ENCODE peak calls at places on chromosomes 6 and 20, in eight cellular contexts. One of them, this sample, is unnamed.

GRCh38 chr6:24930386-24930785 is 5.4 kb downstream of the RIPOR2 start:
- DNase-seq in GM12878: no peak
- DNase-seq in GM13977: no peak
- DNase-seq in cardiac fibroblast: peak
- DNase-seq in PC-9: no peak
- DNase-seq in BE2C: no peak
- DNase-seq in right lobe of liver: no peak
- DNase-seq in lung: no peak
- DNase-seq in this sample: no peak

GRCh38 chr20:52432740-52433139 is 241.2 kb upstream of the ZFP64 start:
- DNase-seq in GM12878: no peak
- DNase-seq in PC-9: no peak
- DNase-seq in cardiac fibroblast: peak
- DNase-seq in BE2C: no peak
- DNase-seq in right lobe of liver: no peak
- DNase-seq in lung: no peak
- DNase-seq in GM13977: no peak
- DNase-seq in this sample: no peak

GRCh38 chr20:10733122-10733521 is 59.3 kb upstream of the JAG1 start:
- DNase-seq in BE2C: no peak
- DNase-seq in lung: no peak
- DNase-seq in right lobe of liver: no peak
- DNase-seq in GM13977: no peak
- DNase-seq in GM12878: no peak
- DNase-seq in cardiac fibroblast: no peak
- DNase-seq in PC-9: no peak
- DNase-seq in this sample: no peak

GRCh38 chr20:58888521-58889333 is 36.2 kb downstream of the GNAS start:
- DNase-seq in GM12878: no peak
- DNase-seq in PC-9: peak
- DNase-seq in right lobe of liver: peak
- DNase-seq in cardiac fibroblast: peak
- DNase-seq in GM13977: peak
- DNase-seq in lung: peak
- DNase-seq in BE2C: peak
- DNase-seq in this sample: peak

GRCh38 chr20:38635721-38636285 is 34.2 kb downstream of the ARHGAP40 start:
- DNase-seq in GM13977: no peak
- DNase-seq in PC-9: peak
- DNase-seq in cardiac fibroblast: peak
- DNase-seq in right lobe of liver: no peak
- DNase-seq in BE2C: no peak
- DNase-seq in GM12878: no peak
- DNase-seq in lung: no peak
- DNase-seq in this sample: no peak

GRCh38 chr6:166830185-166830890 is 126.0 kb downstream of the RNASET2 start:
- DNase-seq in BE2C: no peak
- DNase-seq in PC-9: no peak
- DNase-seq in GM12878: peak
- DNase-seq in GM13977: peak
- DNase-seq in cardiac fibroblast: no peak
- DNase-seq in lung: no peak
- DNase-seq in right lobe of liver: no peak
- DNase-seq in this sample: peak

GRCh38 chr6:55825402-55826051 is 49.9 kb downstream of the BMP5 start:
- DNase-seq in GM12878: no peak
- DNase-seq in right lobe of liver: no peak
- DNase-seq in PC-9: no peak
- DNase-seq in GM13977: no peak
- DNase-seq in BE2C: no peak
- DNase-seq in cardiac fibroblast: peak
- DNase-seq in lung: no peak
- DNase-seq in this sample: no peak

GRCh38 chr6:82917346-82918064 is 148.1 kb downstream of the UBE3D start:
- DNase-seq in GM13977: no peak
- DNase-seq in cardiac fibroblast: peak
- DNase-seq in GM12878: no peak
- DNase-seq in right lobe of liver: no peak
- DNase-seq in PC-9: peak
- DNase-seq in lung: no peak
- DNase-seq in BE2C: no peak
- DNase-seq in this sample: no peak

GRCh38 chr6:163759542-163759941 is 345.0 kb downstream of the QKI start:
- DNase-seq in right lobe of liver: no peak
- DNase-seq in lung: no peak
- DNase-seq in GM12878: no peak
- DNase-seq in cardiac fibroblast: no peak
- DNase-seq in BE2C: no peak
- DNase-seq in PC-9: no peak
- DNase-seq in GM13977: no peak
- DNase-seq in this sample: no peak

GRCh38 chr6:111757342-111757741 is 115.9 kb downstream of the FYN start:
- DNase-seq in PC-9: peak
- DNase-seq in BE2C: no peak
- DNase-seq in cardiac fibroblast: peak
- DNase-seq in GM12878: no peak
- DNase-seq in GM13977: no peak
- DNase-seq in right lobe of liver: no peak
- DNase-seq in lung: no peak
- DNase-seq in this sample: no peak

GRCh38 chr20:45115829-45116228 is 855 bp upstream of the WFDC5 start:
- DNase-seq in cardiac fibroblast: no peak
- DNase-seq in right lobe of liver: no peak
- DNase-seq in PC-9: no peak
- DNase-seq in GM12878: no peak
- DNase-seq in BE2C: no peak
- DNase-seq in lung: no peak
- DNase-seq in GM13977: no peak
- DNase-seq in this sample: peak

GRCh38 chr20:45119556-45120266 is 4.6 kb downstream of the WFDC12 start:
- DNase-seq in lung: no peak
- DNase-seq in GM13977: no peak
- DNase-seq in right lobe of liver: no peak
- DNase-seq in PC-9: no peak
- DNase-seq in GM12878: no peak
- DNase-seq in cardiac fibroblast: no peak
- DNase-seq in BE2C: no peak
- DNase-seq in this sample: no peak

GRCh38 chr20:45115386-45115774 is 406 bp upstream of the WFDC5 start:
- DNase-seq in GM13977: no peak
- DNase-seq in lung: peak
- DNase-seq in BE2C: no peak
- DNase-seq in cardiac fibroblast: no peak
- DNase-seq in PC-9: no peak
- DNase-seq in GM12878: no peak
- DNase-seq in right lobe of liver: no peak
- DNase-seq in this sample: no peak

GRCh38 chr20:45117581-45117980 is 2.6 kb upstream of the WFDC5 start:
- DNase-seq in lung: peak
- DNase-seq in cardiac fibroblast: no peak
- DNase-seq in right lobe of liver: no peak
- DNase-seq in GM13977: no peak
- DNase-seq in GM12878: no peak
- DNase-seq in BE2C: no peak
- DNase-seq in PC-9: no peak
- DNase-seq in this sample: no peak

GRCh38 chr20:45118028-45118427 is 3.1 kb upstream of the WFDC5 start:
- DNase-seq in BE2C: no peak
- DNase-seq in GM12878: no peak
- DNase-seq in cardiac fibroblast: no peak
- DNase-seq in GM13977: no peak
- DNase-seq in right lobe of liver: no peak
- DNase-seq in PC-9: no peak
- DNase-seq in lung: no peak
- DNase-seq in this sample: no peak
- TF ChIP-seq CTCF in BE2C: no peak
- TF ChIP-seq CTCF in GM12878: no peak
- TF ChIP-seq CTCF in cardiac fibroblast: peak
- TF ChIP-seq CTCF in GM13977: no peak
- TF ChIP-seq CTCF in right lobe of liver: no peak
- TF ChIP-seq CTCF in PC-9: peak
- TF ChIP-seq CTCF in lung: no peak
- TF ChIP-seq CTCF in this sample: no peak

DNA sequence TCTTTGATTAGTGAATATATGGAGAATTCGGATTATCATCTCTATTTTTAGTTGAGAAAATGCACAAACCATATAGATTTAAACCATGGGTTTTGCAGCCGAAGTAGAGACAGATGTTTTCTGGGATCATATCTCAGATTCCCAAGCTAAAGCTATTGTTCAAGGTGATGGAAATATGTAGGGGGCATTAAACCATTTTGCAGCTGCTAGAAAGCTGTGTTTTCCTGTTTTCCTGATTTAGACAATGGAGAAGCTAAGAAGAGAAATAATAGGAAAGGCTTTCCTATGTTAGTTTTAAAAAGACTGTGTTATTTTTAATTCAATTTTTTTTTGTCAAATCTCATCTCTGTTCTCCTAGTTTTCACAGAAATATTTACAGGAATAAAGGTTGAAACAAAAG is 6.2 kb downstream of the CD93 start:
- DNase-seq in PC-9: no peak
- DNase-seq in cardiac fibroblast: no peak
- DNase-seq in GM13977: no peak
- DNase-seq in GM12878: no peak
- DNase-seq in right lobe of liver: no peak
- DNase-seq in BE2C: no peak
- DNase-seq in lung: no peak
- DNase-seq in this sample: no peak
- TF ChIP-seq CTCF in PC-9: no peak
- TF ChIP-seq CTCF in cardiac fibroblast: no peak
- TF ChIP-seq CTCF in GM13977: no peak
- TF ChIP-seq CTCF in GM12878: no peak
- TF ChIP-seq CTCF in right lobe of liver: no peak
- TF ChIP-seq CTCF in BE2C: no peak
- TF ChIP-seq CTCF in lung: no peak
- TF ChIP-seq CTCF in this sample: no peak

GRCh38 chr6:141202641-141203040 is 930.1 kb upstream of the GJE1 start:
- DNase-seq in GM13977: no peak
- DNase-seq in GM12878: no peak
- DNase-seq in PC-9: no peak
- DNase-seq in lung: no peak
- DNase-seq in BE2C: no peak
- DNase-seq in right lobe of liver: no peak
- DNase-seq in cardiac fibroblast: no peak
- DNase-seq in this sample: no peak
- TF ChIP-seq CTCF in GM13977: no peak
- TF ChIP-seq CTCF in GM12878: no peak
- TF ChIP-seq CTCF in PC-9: no peak
- TF ChIP-seq CTCF in lung: no peak
- TF ChIP-seq CTCF in BE2C: no peak
- TF ChIP-seq CTCF in right lobe of liver: no peak
- TF ChIP-seq CTCF in cardiac fibroblast: no peak
- TF ChIP-seq CTCF in this sample: no peak

GRCh38 chr6:7424967-7425807 is 35.6 kb downstream of the RIOK1 start:
- DNase-seq in GM12878: no peak
- DNase-seq in PC-9: peak
- DNase-seq in cardiac fibroblast: peak
- DNase-seq in BE2C: no peak
- DNase-seq in right lobe of liver: no peak
- DNase-seq in GM13977: no peak
- DNase-seq in lung: no peak
- DNase-seq in this sample: no peak
- TF ChIP-seq CTCF in GM12878: peak
- TF ChIP-seq CTCF in PC-9: peak
- TF ChIP-seq CTCF in cardiac fibroblast: peak
- TF ChIP-seq CTCF in BE2C: peak
- TF ChIP-seq CTCF in right lobe of liver: peak
- TF ChIP-seq CTCF in GM13977: peak
- TF ChIP-seq CTCF in lung: peak
- TF ChIP-seq CTCF in this sample: no peak

GRCh38 chr6:26570027-26570809 is 26.5 kb upstream of the ABT1 start:
- DNase-seq in cardiac fibroblast: no peak
- DNase-seq in PC-9: no peak
- DNase-seq in GM12878: no peak
- DNase-seq in right lobe of liver: no peak
- DNase-seq in lung: no peak
- DNase-seq in BE2C: no peak
- DNase-seq in GM13977: no peak
- DNase-seq in this sample: no peak
- TF ChIP-seq CTCF in cardiac fibroblast: no peak
- TF ChIP-seq CTCF in PC-9: no peak
- TF ChIP-seq CTCF in GM12878: no peak
- TF ChIP-seq CTCF in right lobe of liver: no peak
- TF ChIP-seq CTCF in lung: no peak
- TF ChIP-seq CTCF in BE2C: no peak
- TF ChIP-seq CTCF in GM13977: no peak
- TF ChIP-seq CTCF in this sample: no peak

GRCh38 chr6:3442444-3443220 is 14.2 kb downstream of the SLC22A23 start:
- DNase-seq in GM12878: no peak
- DNase-seq in PC-9: peak
- DNase-seq in GM13977: no peak
- DNase-seq in lung: no peak
- DNase-seq in right lobe of liver: no peak
- DNase-seq in BE2C: no peak
- DNase-seq in cardiac fibroblast: peak
- DNase-seq in this sample: no peak
- TF ChIP-seq CTCF in GM12878: no peak
- TF ChIP-seq CTCF in PC-9: no peak
- TF ChIP-seq CTCF in GM13977: no peak
- TF ChIP-seq CTCF in lung: no peak
- TF ChIP-seq CTCF in right lobe of liver: no peak
- TF ChIP-seq CTCF in BE2C: no peak
- TF ChIP-seq CTCF in cardiac fibroblast: no peak
- TF ChIP-seq CTCF in this sample: no peak

GRCh38 chr6:81304486-81304885 is 448.0 kb downstream of the TENT5A start:
- DNase-seq in right lobe of liver: no peak
- DNase-seq in lung: no peak
- DNase-seq in GM12878: no peak
- DNase-seq in cardiac fibroblast: peak
- DNase-seq in BE2C: no peak
- DNase-seq in PC-9: no peak
- DNase-seq in GM13977: no peak
- DNase-seq in this sample: no peak

GRCh38 chr6:81293896-81294295 is 458.6 kb downstream of the TENT5A start:
- DNase-seq in PC-9: no peak
- DNase-seq in right lobe of liver: no peak
- DNase-seq in BE2C: no peak
- DNase-seq in GM13977: no peak
- DNase-seq in cardiac fibroblast: no peak
- DNase-seq in lung: no peak
- DNase-seq in GM12878: no peak
- DNase-seq in this sample: no peak

GRCh38 chr6:81295310-81295709 is 457.2 kb downstream of the TENT5A start:
- DNase-seq in GM13977: no peak
- DNase-seq in right lobe of liver: no peak
- DNase-seq in cardiac fibroblast: no peak
- DNase-seq in lung: no peak
- DNase-seq in GM12878: no peak
- DNase-seq in BE2C: no peak
- DNase-seq in PC-9: no peak
- DNase-seq in this sample: no peak

DNA sequence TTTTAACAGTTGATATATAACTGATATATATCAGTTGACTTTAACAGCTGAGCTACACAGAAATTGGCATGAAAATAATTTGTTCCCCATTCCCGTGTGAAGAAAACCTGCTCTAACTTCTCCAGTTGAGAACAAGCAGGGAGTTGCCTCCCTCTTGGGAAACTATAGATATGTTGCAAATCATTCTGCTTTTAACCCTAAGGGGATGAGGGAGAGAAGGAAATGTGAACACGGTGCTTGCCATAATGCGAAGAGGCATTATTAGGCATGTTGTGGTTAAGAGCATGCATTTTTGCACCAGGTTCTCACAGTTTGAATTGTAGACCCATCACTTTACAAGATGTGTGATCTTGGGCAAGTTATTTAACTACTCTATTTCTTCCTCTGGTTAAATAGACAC is 453.7 kb downstream of the TENT5A start:
- DNase-seq in right lobe of liver: no peak
- DNase-seq in GM12878: no peak
- DNase-seq in lung: no peak
- DNase-seq in cardiac fibroblast: no peak
- DNase-seq in PC-9: no peak
- DNase-seq in GM13977: no peak
- DNase-seq in BE2C: no peak
- DNase-seq in this sample: no peak
- TF ChIP-seq CTCF in right lobe of liver: no peak
- TF ChIP-seq CTCF in GM12878: no peak
- TF ChIP-seq CTCF in lung: no peak
- TF ChIP-seq CTCF in cardiac fibroblast: no peak
- TF ChIP-seq CTCF in PC-9: no peak
- TF ChIP-seq CTCF in GM13977: no peak
- TF ChIP-seq CTCF in BE2C: no peak
- TF ChIP-seq CTCF in this sample: no peak

This sample was measured in GM10248.